ENCODE peak calls at places on chromosomes 3 and 15, in six cellular contexts. One of them, this sample, is unnamed.

GRCh38 chr15:22892333-22892732 is 53.9 kb downstream of the NIPA2 start:
- DNase-seq in IMR-90: no peak
- DNase-seq in mesenchymal stem cell: no peak
- DNase-seq in H9: no peak
- DNase-seq in H1: no peak
- DNase-seq in trophoblast cell: peak; percentile 96
- DNase-seq in this sample: no peak

GRCh38 chr15:25437751-25438600 is 848 bp downstream of the UBE3A start:
- DNase-seq in IMR-90: peak; percentile 40
- DNase-seq in mesenchymal stem cell: peak; percentile 69
- DNase-seq in H9: peak; percentile 61
- DNase-seq in H1: peak; percentile 78
- DNase-seq in trophoblast cell: peak; percentile 69
- DNase-seq in this sample: peak; percentile 74

GRCh38 chr3:125624341-125624740 is 29.0 kb upstream of the OSBPL11 start:
- DNase-seq in IMR-90: peak; percentile 49
- DNase-seq in mesenchymal stem cell: no peak
- DNase-seq in H9: no peak
- DNase-seq in H1: no peak
- DNase-seq in trophoblast cell: no peak
- DNase-seq in this sample: no peak

GRCh38 chr3:143226678-143227291 is 107.2 kb downstream of the CHST2 start:
- DNase-seq in IMR-90: no peak
- DNase-seq in mesenchymal stem cell: no peak
- DNase-seq in H9: no peak
- DNase-seq in H1: no peak
- DNase-seq in trophoblast cell: no peak
- DNase-seq in this sample: no peak

GRCh38 chr3:195117978-195118581 is 152.9 kb downstream of the XXYLT1 start:
- DNase-seq in IMR-90: peak; percentile 25
- DNase-seq in mesenchymal stem cell: peak; percentile 48
- DNase-seq in H9: no peak
- DNase-seq in H1: no peak
- DNase-seq in trophoblast cell: peak; percentile 93
- DNase-seq in this sample: no peak

GRCh38 chr3:33808559-33808958 is 10.1 kb downstream of the PDCD6IP start:
- DNase-seq in IMR-90: peak; percentile 49
- DNase-seq in mesenchymal stem cell: no peak
- DNase-seq in H9: no peak
- DNase-seq in H1: no peak
- DNase-seq in trophoblast cell: no peak
- DNase-seq in this sample: no peak

GRCh38 chr3:55882006-55882405 is 394.9 kb upstream of the WNT5A start:
- DNase-seq in IMR-90: no peak
- DNase-seq in mesenchymal stem cell: no peak
- DNase-seq in H9: no peak
- DNase-seq in H1: peak; percentile 43
- DNase-seq in trophoblast cell: no peak
- DNase-seq in this sample: no peak

GRCh38 chr3:155745795-155746550 is 1.1 kb upstream of the PLCH1 start:
- DNase-seq in IMR-90: no peak
- DNase-seq in mesenchymal stem cell: peak; percentile 38
- DNase-seq in H9: peak; percentile 81
- DNase-seq in H1: peak; percentile 71
- DNase-seq in trophoblast cell: no peak
- DNase-seq in this sample: peak; percentile 81

GRCh38 chr3:63333815-63334214 is 55.7 kb downstream of the SYNPR start:
- DNase-seq in IMR-90: peak; percentile 9
- DNase-seq in mesenchymal stem cell: no peak
- DNase-seq in H9: no peak
- DNase-seq in H1: no peak
- DNase-seq in trophoblast cell: no peak
- DNase-seq in this sample: no peak

DNA sequence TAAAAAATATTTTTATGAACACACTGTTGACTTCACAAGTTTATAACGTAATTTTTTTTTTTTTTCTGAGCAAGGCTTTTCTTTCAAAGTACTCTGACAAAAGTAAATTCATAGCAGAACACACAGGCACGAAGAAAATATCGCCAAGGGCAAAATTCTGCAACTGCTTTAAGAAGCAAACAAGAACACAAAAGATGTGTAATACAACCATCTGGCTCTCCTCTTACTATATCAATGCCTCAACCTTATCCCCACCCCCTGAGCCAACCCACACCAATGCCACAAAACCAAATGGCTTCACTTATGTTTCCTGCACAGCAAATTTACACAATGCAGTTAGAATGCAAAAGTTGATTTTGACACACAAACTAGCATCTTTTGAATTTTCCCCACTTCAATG is 274.2 kb downstream of the FOXP1 start:
- DNase-seq in IMR-90: no peak
- DNase-seq in mesenchymal stem cell: no peak
- DNase-seq in H9: no peak
- DNase-seq in H1: no peak
- DNase-seq in trophoblast cell: peak; percentile 62
- DNase-seq in this sample: no peak
- H3K4me1 ChIP-seq in IMR-90: peaks cover 11% of the 10 kb centered on the region
- H3K4me1 ChIP-seq in mesenchymal stem cell: peaks cover 14% of the 10 kb centered on the region
- H3K4me1 ChIP-seq in H9: peaks cover 5% of the 10 kb centered on the region
- H3K4me1 ChIP-seq in H1: peaks cover 7% of the 10 kb centered on the region
- H3K4me1 ChIP-seq in trophoblast cell: peaks cover 2% of the 10 kb centered on the region
- H3K4me1 ChIP-seq in this sample: no peaks in the 10 kb centered on the region

GRCh38 chr15:45130291-45131000 is 652 bp downstream of the DUOX1 start:
- DNase-seq in IMR-90: no peak
- DNase-seq in mesenchymal stem cell: no peak
- DNase-seq in H9: no peak
- DNase-seq in H1: no peak
- DNase-seq in trophoblast cell: no peak
- DNase-seq in this sample: no peak
- H4K91ac ChIP-seq in IMR-90: no peak overlapping the region
- H4K91ac ChIP-seq in mesenchymal stem cell: no peak overlapping the region
- H4K91ac ChIP-seq in H9: no peak overlapping the region
- H4K91ac ChIP-seq in H1: no peak overlapping the region
- H4K91ac ChIP-seq in trophoblast cell: no peak overlapping the region
- H4K91ac ChIP-seq in this sample: no peak overlapping the region

DNA sequence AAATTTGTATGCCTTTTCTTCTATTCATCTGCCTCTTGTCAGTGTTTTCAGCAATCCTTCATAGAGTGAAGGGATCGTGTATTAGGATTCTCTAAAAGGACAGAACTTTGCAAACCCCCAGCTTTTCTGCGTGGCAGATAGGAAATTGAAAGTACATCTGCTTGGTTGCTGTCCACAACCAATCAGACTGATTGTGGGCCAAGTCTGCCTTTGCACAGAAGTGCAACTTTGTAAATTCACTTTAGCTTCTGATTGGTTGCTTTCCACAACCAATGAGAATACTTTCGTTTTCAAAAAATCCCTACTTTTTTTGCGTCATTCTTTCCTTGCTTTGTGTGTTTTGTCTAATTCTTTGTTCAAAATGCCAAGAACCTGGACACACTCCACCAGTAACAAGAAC is 847.4 kb downstream of the FHIT start:
- DNase-seq in IMR-90: peak; percentile 6
- DNase-seq in mesenchymal stem cell: no peak
- DNase-seq in H9: no peak
- DNase-seq in H1: no peak
- DNase-seq in trophoblast cell: no peak
- DNase-seq in this sample: no peak
- H2AFZ ChIP-seq in IMR-90: no peak overlapping the region
- H2AFZ ChIP-seq in mesenchymal stem cell: no peak overlapping the region
- H2AFZ ChIP-seq in H9: no peak overlapping the region
- H2AFZ ChIP-seq in H1: no peak overlapping the region
- H2AFZ ChIP-seq in trophoblast cell: no peak overlapping the region
- H2AFZ ChIP-seq in this sample: no peak overlapping the region

DNA sequence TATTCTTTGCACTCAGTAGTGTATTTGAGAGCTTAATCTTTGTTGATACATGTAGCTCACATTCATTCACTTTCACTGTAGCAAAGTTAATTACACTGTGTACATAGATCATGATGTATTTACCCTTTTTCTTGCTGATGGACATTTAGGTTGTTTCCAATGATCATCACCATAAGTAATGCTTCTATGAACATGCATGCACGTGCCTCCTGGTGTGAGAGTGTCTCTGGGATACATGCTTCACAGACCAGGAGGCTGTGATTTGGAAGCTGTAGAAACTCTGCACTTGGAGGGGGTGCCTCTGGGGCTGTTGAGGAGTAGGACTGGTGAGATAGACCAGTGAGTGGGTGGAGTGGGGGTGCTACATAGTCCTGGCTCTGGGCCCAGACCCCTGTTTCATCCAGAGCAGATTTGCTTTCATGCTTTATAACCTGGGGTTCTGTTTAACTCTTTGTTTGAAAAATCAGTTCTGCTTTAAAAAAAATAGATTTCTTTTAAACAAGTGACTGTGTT is 18.2 kb upstream of the SMAD3 start:
- DNase-seq in IMR-90: no peak
- DNase-seq in mesenchymal stem cell: no peak
- DNase-seq in H9: no peak
- DNase-seq in H1: no peak
- DNase-seq in trophoblast cell: no peak
- DNase-seq in this sample: no peak
- H3K4me1 ChIP-seq in IMR-90: peaks cover 45% of the 10 kb centered on the region
- H3K4me1 ChIP-seq in mesenchymal stem cell: peaks cover 31% of the 10 kb centered on the region
- H3K4me1 ChIP-seq in H9: no peaks in the 10 kb centered on the region
- H3K4me1 ChIP-seq in H1: peaks cover 4% of the 10 kb centered on the region
- H3K4me1 ChIP-seq in trophoblast cell: peaks cover 18% of the 10 kb centered on the region
- H3K4me1 ChIP-seq in this sample: peaks cover 9% of the 10 kb centered on the region

GRCh38 chr3:123876858-123877257 is 7.3 kb downstream of the MYLK start:
- DNase-seq in IMR-90: no peak
- DNase-seq in mesenchymal stem cell: no peak
- DNase-seq in H9: no peak
- DNase-seq in H1: no peak
- DNase-seq in trophoblast cell: no peak
- DNase-seq in this sample: no peak
- H4K91ac ChIP-seq in IMR-90: no peak overlapping the region
- H4K91ac ChIP-seq in mesenchymal stem cell: no peak overlapping the region
- H4K91ac ChIP-seq in H9: no peak overlapping the region
- H4K91ac ChIP-seq in H1: no peak overlapping the region
- H4K91ac ChIP-seq in trophoblast cell: no peak overlapping the region
- H4K91ac ChIP-seq in this sample: no peak overlapping the region

GRCh38 chr15:39777497-39777896 is 5.1 kb downstream of the FSIP1 start:
- DNase-seq in IMR-90: peak; percentile 44
- DNase-seq in mesenchymal stem cell: peak; percentile 54
- DNase-seq in H9: no peak
- DNase-seq in H1: no peak
- DNase-seq in trophoblast cell: no peak
- DNase-seq in this sample: no peak

GRCh38 chr15:39774688-39775267 is 7.9 kb downstream of the FSIP1 start:
- DNase-seq in IMR-90: no peak
- DNase-seq in mesenchymal stem cell: no peak
- DNase-seq in H9: no peak
- DNase-seq in H1: no peak
- DNase-seq in trophoblast cell: no peak
- DNase-seq in this sample: no peak

GRCh38 chr15:39776068-39776467 is 6.6 kb downstream of the FSIP1 start:
- DNase-seq in IMR-90: no peak
- DNase-seq in mesenchymal stem cell: no peak
- DNase-seq in H9: no peak
- DNase-seq in H1: no peak
- DNase-seq in trophoblast cell: no peak
- DNase-seq in this sample: no peak

GRCh38 chr15:39781147-39781966 is 1.3 kb downstream of the FSIP1 start:
- DNase-seq in IMR-90: no peak
- DNase-seq in mesenchymal stem cell: no peak
- DNase-seq in H9: no peak
- DNase-seq in H1: no peak
- DNase-seq in trophoblast cell: no peak
- DNase-seq in this sample: no peak

DNA sequence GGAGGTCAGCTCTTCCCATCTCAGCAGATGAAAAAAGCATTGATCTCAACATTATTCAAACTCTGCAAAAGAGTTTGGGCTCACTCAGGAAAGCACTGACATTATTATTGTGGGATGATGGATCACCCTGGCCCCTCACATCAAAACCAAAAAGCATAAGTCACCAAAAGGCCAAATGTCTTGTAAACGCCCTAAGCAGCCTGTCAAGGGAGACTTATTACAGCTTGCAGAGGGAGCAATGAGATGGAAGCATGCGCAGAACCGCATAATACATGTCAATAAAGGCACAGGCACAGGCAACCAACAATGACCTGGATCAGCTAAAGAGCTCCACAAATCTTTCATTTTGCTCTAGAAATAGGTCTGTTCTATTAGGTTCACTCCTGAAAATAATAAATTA is 4.6 kb downstream of the FSIP1 start:
- DNase-seq in IMR-90: no peak
- DNase-seq in mesenchymal stem cell: peak; percentile 15
- DNase-seq in H9: no peak
- DNase-seq in H1: no peak
- DNase-seq in trophoblast cell: no peak
- DNase-seq in this sample: no peak
- H2AFZ ChIP-seq in IMR-90: no peak overlapping the region
- H2AFZ ChIP-seq in mesenchymal stem cell: no peak overlapping the region
- H2AFZ ChIP-seq in H9: no peak overlapping the region
- H2AFZ ChIP-seq in H1: peak overlapping the region; percentile 54
- H2AFZ ChIP-seq in trophoblast cell: no peak overlapping the region
- H2AFZ ChIP-seq in this sample: peak overlapping the region; percentile 74

DNA sequence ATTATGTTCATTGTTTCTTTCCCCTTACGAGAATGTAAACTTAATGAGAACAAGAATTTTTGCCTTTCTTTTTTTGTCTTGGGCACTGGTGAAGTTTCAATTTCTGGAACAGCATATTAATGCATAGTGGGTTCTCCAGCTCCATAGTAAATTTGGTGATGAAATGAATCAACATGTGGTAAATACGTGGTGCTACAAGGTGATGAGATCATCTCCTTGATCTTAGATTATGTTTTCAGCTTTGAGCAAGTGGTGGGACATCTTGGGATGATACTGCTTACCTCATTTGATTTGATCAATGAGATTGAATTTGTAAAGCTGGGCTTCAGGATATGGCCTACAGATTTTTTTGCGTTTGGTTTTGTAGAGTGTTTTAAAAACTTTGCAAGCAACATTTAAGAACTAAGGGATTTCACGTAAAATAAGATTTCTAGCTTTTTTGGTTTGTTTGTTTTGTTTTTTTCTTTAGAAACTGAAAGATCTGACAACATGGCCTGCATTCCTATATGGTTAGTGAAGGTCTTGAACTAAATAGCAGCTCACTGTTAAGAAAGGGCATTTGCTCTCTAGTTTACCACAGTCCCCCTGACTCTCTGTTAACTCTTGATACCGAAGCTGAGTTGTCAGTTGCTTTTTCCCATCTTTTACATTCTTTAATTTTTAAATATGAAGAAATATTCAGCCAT is 45.6 kb downstream of the FNDC3B start:
- DNase-seq in IMR-90: peak; percentile 40
- DNase-seq in mesenchymal stem cell: peak; percentile 69
- DNase-seq in H9: no peak
- DNase-seq in H1: no peak
- DNase-seq in trophoblast cell: no peak
- DNase-seq in this sample: no peak
- H3K4me1 ChIP-seq in IMR-90: peaks cover 8% of the 10 kb centered on the region
- H3K4me1 ChIP-seq in mesenchymal stem cell: peaks cover 1% of the 10 kb centered on the region
- H3K4me1 ChIP-seq in H9: peaks cover 6% of the 10 kb centered on the region
- H3K4me1 ChIP-seq in H1: peaks cover 2% of the 10 kb centered on the region
- H3K4me1 ChIP-seq in trophoblast cell: no peaks in the 10 kb centered on the region
- H3K4me1 ChIP-seq in this sample: peaks cover 1% of the 10 kb centered on the region

DNA sequence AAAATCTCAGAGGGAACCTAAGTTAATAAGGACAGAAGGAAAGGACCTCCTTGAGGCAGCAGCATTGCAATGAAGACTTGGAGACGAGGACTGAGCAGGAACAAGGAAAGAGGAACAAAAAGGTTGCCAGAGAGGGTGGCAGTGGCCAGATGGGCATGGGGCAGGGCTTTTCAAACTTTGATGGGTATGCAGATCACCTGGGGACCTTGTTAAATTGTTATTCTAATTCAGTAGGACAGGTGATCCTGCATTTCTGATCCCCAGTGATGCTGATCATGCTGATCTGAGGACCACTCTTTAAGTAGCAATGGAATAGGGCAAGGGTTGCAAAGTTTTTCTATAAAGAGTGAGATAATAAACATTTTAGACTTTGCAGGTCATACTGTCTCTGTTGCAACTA is 11.1 kb downstream of the COL6A6 start:
- DNase-seq in IMR-90: no peak
- DNase-seq in mesenchymal stem cell: no peak
- DNase-seq in H9: no peak
- DNase-seq in H1: no peak
- DNase-seq in trophoblast cell: no peak
- DNase-seq in this sample: no peak
- H4K91ac ChIP-seq in IMR-90: no peak overlapping the region
- H4K91ac ChIP-seq in mesenchymal stem cell: no peak overlapping the region
- H4K91ac ChIP-seq in H9: no peak overlapping the region
- H4K91ac ChIP-seq in H1: no peak overlapping the region
- H4K91ac ChIP-seq in trophoblast cell: no peak overlapping the region
- H4K91ac ChIP-seq in this sample: no peak overlapping the region